ENCODE peak calls at places on chromosome 17, in seven cellular contexts. O is GM12878, C is T47D, N is H1, U is HCT116, V is K562, Y is HepG2. X is an unnamed sample.

GRCh38 chr17:79192503-79193500 is 118.2 kb downstream of the ENGASE start:
- DNase-seq in N (peak), O (no peak), Y (no peak), U (no peak), C (peak), V (peak), X (no peak)

GRCh38 chr17:2899911-2900310 is 103.7 kb downstream of the RAP1GAP2 start:
- DNase-seq in O (no peak), N (no peak), U (no peak), V (no peak), C (no peak), Y (no peak), X (no peak)

GRCh38 chr17:45225051-45225700 is 3.5 kb downstream of the FMNL1 start:
- DNase-seq in C (no peak), Y (no peak), N (no peak), U (no peak), O (no peak), V (no peak), X (no peak)

GRCh38 chr17:41016578-41017215 is 7.8 kb upstream of the KRTAP3-1 start:
- DNase-seq in C (no peak), N (no peak), O (no peak), Y (peak), U (no peak), V (no peak), X (no peak)

GRCh38 chr17:74521701-74522201 is 9.5 kb downstream of the CD300LB start:
- DNase-seq in C (no peak), U (no peak), V (no peak), N (no peak), Y (no peak), O (no peak), X (no peak)

GRCh38 chr17:78343099-78343432 is 16.8 kb downstream of the SOCS3 start:
- DNase-seq in N (no peak), C (no peak), U (peak), Y (no peak), V (no peak), O (no peak), X (peak)

GRCh38 chr17:65366102-65366844 is 195.2 kb downstream of the AXIN2 start:
- DNase-seq in U (no peak), Y (no peak), C (no peak), V (no peak), O (no peak), N (no peak), X (no peak)

GRCh38 chr17:38404174-38404943 is 23.9 kb upstream of the ARHGAP23 start:
- DNase-seq in N (no peak), C (no peak), V (no peak), Y (no peak), O (no peak), U (no peak), X (no peak)

GRCh38 chr17:74779948-74780400 is 3.8 kb upstream of the NAT9 start:
- DNase-seq in O (peak), N (no peak), Y (no peak), V (no peak), U (no peak), C (no peak), X (no peak)

GRCh38 chr17:50175035-50175788 is 9.4 kb downstream of the SGCA start:
- DNase-seq in O (no peak), C (no peak), N (no peak), V (no peak), U (no peak), Y (no peak), X (no peak)

GRCh38 chr17:73532441-73532901 is 111.8 kb downstream of the SDK2 start:
- DNase-seq in N (no peak), V (no peak), C (no peak), U (no peak), O (no peak), Y (no peak), X (peak)

GRCh38 chr17:81563861-81564586 is 11.9 kb upstream of the FAAP100 start:
- DNase-seq in C (no peak), Y (no peak), O (no peak), V (no peak), N (no peak), U (no peak), X (no peak)

GRCh38 chr17:74733365-74734122 is 3.5 kb upstream of the RAB37 start:
- DNase-seq in Y (no peak), C (no peak), N (no peak), O (no peak), V (no peak), U (no peak), X (no peak)

GRCh38 chr17:1229891-1230571 is 40.2 kb upstream of the BHLHA9 start:
- DNase-seq in Y (no peak), V (no peak), U (no peak), O (no peak), C (no peak), N (no peak), X (no peak)

GRCh38 chr17:41739661-41740352 is 5.4 kb upstream of the HAP1 start:
- DNase-seq in N (no peak), C (no peak), O (no peak), Y (peak), U (no peak), V (no peak), X (no peak)

GRCh38 chr17:61862105-61862574 is 1.2 kb downstream of the BRIP1 start:
- DNase-seq in N (no peak), C (no peak), O (no peak), Y (peak), V (no peak), U (no peak), X (no peak)

GRCh38 chr17:74491645-74492044 is 25.2 kb downstream of the CD300A start:
- DNase-seq in C (no peak), O (no peak), Y (no peak), V (peak), U (no peak), N (no peak), X (no peak)

GRCh38 chr17:3843935-3844516 is 2.0 kb downstream of the NCBP3 start:
- DNase-seq in U (peak), Y (peak), O (no peak), N (no peak), V (peak), C (peak), X (peak)

GRCh38 chr17:80774146-80774545 is 217.5 kb upstream of the CHMP6 start:
- DNase-seq in Y (no peak), N (no peak), U (no peak), O (no peak), V (no peak), C (no peak), X (no peak)

GRCh38 chr17:39527220-39527813 is 66.0 kb downstream of the CDK12 start:
- DNase-seq in O (no peak), U (peak), C (peak), Y (peak), V (peak), N (no peak), X (no peak)

GRCh38 chr17:47253541-47254402 is at the start of gene ITGB3:
- DNase-seq in U (peak), Y (peak), O (no peak), V (peak), C (peak), N (no peak), X (peak)

GRCh38 chr17:79921411-79922160 is 82.3 kb upstream of the CBX4 start:
- DNase-seq in N (no peak), U (no peak), Y (no peak), O (peak), V (no peak), C (no peak), X (no peak)

GRCh38 chr17:48244121-48244711 is 136.7 kb downstream of the SNX11 start:
- DNase-seq in N (no peak), O (no peak), Y (no peak), V (no peak), U (peak), C (peak), X (no peak)

DNA sequence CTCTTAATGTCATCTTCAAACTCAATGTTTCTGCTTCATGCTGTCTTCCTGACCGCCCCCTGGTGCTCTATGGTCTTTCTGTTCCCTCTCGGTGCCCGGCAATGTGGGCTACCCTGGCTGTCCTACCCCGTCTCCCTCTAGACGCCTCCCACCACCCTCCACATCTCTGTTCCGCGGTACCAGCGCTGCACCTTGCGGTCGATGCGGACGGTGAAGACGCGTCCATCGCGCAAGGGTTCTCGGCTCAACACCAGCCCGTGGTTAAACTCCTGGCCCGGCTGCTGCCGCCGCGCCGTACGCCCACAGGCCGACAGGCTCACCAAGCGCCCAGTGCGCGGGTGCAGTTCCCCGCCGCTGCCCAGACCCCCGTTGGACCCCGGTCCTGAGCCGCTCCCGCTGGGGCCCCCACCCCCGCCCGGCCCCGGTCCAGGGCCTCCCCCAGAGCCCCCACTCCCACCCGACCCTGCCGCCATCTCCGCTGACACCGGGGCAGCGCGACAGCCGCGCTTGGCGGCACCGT is at the start of gene NEURL4:
- DNase-seq in Y (no peak), C (no peak), U (no peak), O (no peak), V (no peak), N (no peak), X (no peak)
- TF ChIP-seq JUND in Y (peak), C (no peak), U (no peak), O (no peak), V (no peak), N (no peak), X (no peak)

GRCh38 chr17:32388613-32389459 is 38.9 kb downstream of the ZNF207 start:
- DNase-seq in O (no peak), U (no peak), V (no peak), C (no peak), N (no peak), Y (peak), X (no peak)
- TF ChIP-seq JUND in O (no peak), U (no peak), V (no peak), C (no peak), N (no peak), Y (no peak), X (no peak)

GRCh38 chr17:9021985-9022552 is 759 bp downstream of the NTN1 start:
- DNase-seq in C (peak), V (no peak), N (no peak), O (no peak), Y (no peak), U (no peak), X (peak)
- TF ChIP-seq JUND in C (no peak), V (no peak), N (no peak), O (no peak), Y (no peak), U (no peak), X (no peak)

GRCh38 chr17:4959261-4959965 is 8.2 kb downstream of the SPAG7 start:
- DNase-seq in O (no peak), Y (no peak), V (no peak), U (no peak), C (no peak), N (no peak), X (no peak)
- TF ChIP-seq JUND in O (no peak), Y (no peak), V (no peak), U (no peak), C (no peak), N (no peak), X (no peak)

GRCh38 chr17:31446195-31446967 is 54.9 kb downstream of the RAB11FIP4 start:
- DNase-seq in U (no peak), V (no peak), C (peak), O (no peak), Y (no peak), N (no peak), X (no peak)
- TF ChIP-seq JUND in U (no peak), V (no peak), C (no peak), O (no peak), Y (no peak), N (no peak), X (no peak)

X was measured in SK-N-SH.